ENCODE peak calls at places on chromosomes 6 and 20, in five cellular contexts. X is HS-27A; K is frontal cortex; G is stimulated activated CD8-positive, alpha-beta memory T cell treated with anti-CD3 and anti-CD28 coated beads, Interleukin-4, amount 100 ng/mL, for 48 hours; W is CD4-positive, alpha-beta T cell. Y is an unnamed sample.

GRCh38 chr20:4811257-4811656 is 89.5 kb downstream of the PRND start:
- DNase-seq in G (no peak), W (no peak), X (no peak), K (no peak), Y (no peak)

GRCh38 chr6:111605100-111605748 is 454 bp downstream of the TRAF3IP2 start:
- DNase-seq in X (no peak), W (no peak), G (peak; percentile 46), K (no peak), Y (peak; percentile 56)

GRCh38 chr6:52293067-52293466 is 8.5 kb upstream of the MCM3 start:
- DNase-seq in K (no peak), W (no peak), X (no peak), G (no peak), Y (peak; percentile 34)

GRCh38 chr6:33848498-33848897 is 44.7 kb upstream of the MLN start:
- DNase-seq in X (no peak), K (no peak), W (no peak), G (no peak), Y (peak; percentile 32)

GRCh38 chr20:13545755-13546154 is 93.0 kb downstream of the TASP1 start:
- DNase-seq in K (no peak), X (no peak), G (no peak), W (no peak), Y (peak; percentile 68)

GRCh38 chr20:45969712-45970634 is 2.0 kb downstream of the ZNF335 start:
- DNase-seq in X (no peak), W (no peak), G (no peak), K (peak; percentile 52), Y (peak; percentile 65)

GRCh38 chr6:55047433-55048044 is 126.8 kb upstream of the HCRTR2 start:
- DNase-seq in X (no peak), K (no peak), W (no peak), G (no peak), Y (no peak)

GRCh38 chr6:69926745-69927144 is 60.4 kb downstream of the COL19A1 start:
- DNase-seq in K (no peak), G (no peak), X (no peak), W (no peak), Y (no peak)

GRCh38 chr6:167930300-167930699 is 67.2 kb upstream of the KIF25 start:
- DNase-seq in G (no peak), K (no peak), W (no peak), X (no peak), Y (peak; percentile 81)

GRCh38 chr6:87373377-87373776 is 28.8 kb downstream of the C6orf163 start:
- DNase-seq in G (no peak), W (no peak), K (no peak), X (no peak), Y (no peak)

GRCh38 chr6:166786704-166787293 is 159.7 kb upstream of the RPS6KA2 start:
- DNase-seq in X (peak; percentile 19), W (no peak), K (peak; percentile 61), G (no peak), Y (peak; percentile 72)

GRCh38 chr6:169115632-169116031 is 138.0 kb downstream of the THBS2 start:
- DNase-seq in G (no peak), X (no peak), W (no peak), K (no peak), Y (no peak)

GRCh38 chr6:26445934-26446667 is 5.8 kb downstream of the BTN3A3 start:
- DNase-seq in G (peak; percentile 59), X (no peak), W (no peak), K (no peak), Y (no peak)

GRCh38 chr6:18601515-18602035 is 214.4 kb downstream of the RNF144B start:
- DNase-seq in W (no peak), X (no peak), K (no peak), G (no peak), Y (no peak)

GRCh38 chr6:54633601-54634000 is 213.0 kb upstream of the FAM83B start:
- DNase-seq in W (no peak), K (no peak), G (no peak), X (no peak), Y (no peak)

GRCh38 chr6:87393026-87393622 is 14.6 kb upstream of the CFAP206 start:
- DNase-seq in G (peak; percentile 37), X (no peak), W (peak; percentile 13), K (peak; percentile 27), Y (peak; percentile 77)

GRCh38 chr6:11425876-11426275 is 111.7 kb upstream of the TMEM170B start:
- DNase-seq in W (no peak), X (no peak), G (no peak), K (no peak), Y (no peak)

GRCh38 chr6:87755697-87756671 is 54.0 kb upstream of the AKIRIN2 start:
- DNase-seq in K (no peak), W (no peak), X (no peak), G (no peak), Y (no peak)

GRCh38 chr20:24095753-24096152 is 107.2 kb upstream of the GGTLC1 start:
- DNase-seq in W (no peak), K (no peak), G (no peak), X (no peak), Y (peak; percentile 78)

GRCh38 chr20:53852691-53853450 is 217.5 kb downstream of the BCAS1 start:
- DNase-seq in W (no peak), X (no peak), K (no peak), G (no peak), Y (no peak)

GRCh38 chr6:57033228-57033627 is 13.3 kb upstream of the KIAA1586 start:
- DNase-seq in K (no peak), X (no peak), W (no peak), G (no peak), Y (no peak)

GRCh38 chr6:66526061-66526460 is 819.0 kb upstream of the EYS start:
- DNase-seq in K (no peak), X (no peak), W (no peak), G (no peak), Y (no peak)

GRCh38 chr20:38162149-38162548 is 2.9 kb downstream of the TGM2 start:
- DNase-seq in K (no peak), G (no peak), X (no peak), W (no peak), Y (no peak)

GRCh38 chr20:57426156-57426769 is 35.1 kb downstream of the RBM38 start:
- DNase-seq in K (no peak), X (no peak), G (no peak), W (no peak), Y (no peak)

GRCh38 chr20:12054556-12054955 is 136.9 kb downstream of the BTBD3 start:
- DNase-seq in W (no peak), X (no peak), K (no peak), G (no peak), Y (no peak)

GRCh38 chr6:69816569-69816968 is 19.8 kb upstream of the LMBRD1 start:
- DNase-seq in X (no peak), K (no peak), W (peak; percentile 9), G (no peak), Y (no peak)

GRCh38 chr6:145891565-145891964 is 72.6 kb downstream of the SHPRH start:
- DNase-seq in W (no peak), X (no peak), G (no peak), K (no peak), Y (peak; percentile 25)

GRCh38 chr6:36936824-36937223 is 17.7 kb upstream of the PI16 start:
- DNase-seq in G (no peak), K (no peak), W (no peak), X (no peak), Y (no peak)

GRCh38 chr6:53348436-53349208 is at the start of gene ELOVL5:
- DNase-seq in W (peak; percentile 86), X (peak; percentile 68), K (peak; percentile 85), G (peak; percentile 99), Y (peak; percentile 94)

GRCh38 chr6:114108119-114109002 is 137.4 kb upstream of the HDAC2 start:
- DNase-seq in X (peak; percentile 56), W (no peak), G (peak; percentile 71), K (peak; percentile 6), Y (peak; percentile 53)

GRCh38 chr20:37903317-37904007 is 535 bp downstream of the VSTM2L start:
- DNase-seq in K (no peak), X (no peak), W (no peak), G (peak; percentile 45), Y (no peak)